ENCODE peak calls at places on chromosome X, in five cellular contexts. W is fibroblast of lung, B is heart left ventricle, I is SK-N-SH, O is right lobe of liver. N is an unnamed sample.

GRCh38 chrX:110394653-110395052 is 36.0 kb downstream of the RTL9 start:
- DNase-seq in W (peak; percentile 77), B (no peak), I (no peak), O (no peak), N (no peak)

GRCh38 chrX:150934453-150934852 is 36.0 kb upstream of the CD99L2 start:
- DNase-seq in W (peak; percentile 8), B (no peak), I (no peak), O (no peak), N (no peak)

GRCh38 chrX:121160987-121161386 is 113.6 kb downstream of the GLUD2 start:
- DNase-seq in W (no peak), B (no peak), I (no peak), O (no peak), N (no peak)

GRCh38 chrX:77451041-77451440 is 3.9 kb downstream of the FGF16 start:
- DNase-seq in W (peak; percentile 48), B (no peak), I (no peak), O (no peak), N (no peak)

GRCh38 chrX:16712825-16713155 is 321 bp upstream of the CTPS2 start:
- DNase-seq in W (no peak), B (peak; percentile 17), I (no peak), O (no peak), N (no peak)

GRCh38 chrX:139204903-139205667 is 325.5 kb upstream of the F9 start:
- DNase-seq in W (no peak), B (peak; percentile 19), I (peak; percentile 27), O (peak; percentile 56), N (no peak)

GRCh38 chrX:147340947-147341346 is 526.4 kb upstream of the CXorf51A start:
- DNase-seq in W (no peak), B (no peak), I (no peak), O (no peak), N (no peak)

GRCh38 chrX:3345281-3346081 is 971 bp downstream of the MXRA5 start:
- DNase-seq in W (peak; percentile 11), B (peak; percentile 80), I (peak; percentile 16), O (peak; percentile 74), N (no peak)

GRCh38 chrX:136835761-136836160 is 44.8 kb downstream of the RBMX start:
- DNase-seq in W (no peak), B (no peak), I (no peak), O (no peak), N (no peak)

GRCh38 chrX:46636223-46636622 is 62.7 kb downstream of the CHST7 start:
- DNase-seq in W (no peak), B (no peak), I (no peak), O (no peak), N (no peak)

GRCh38 chrX:42684062-42684461 is 93.9 kb downstream of the PPP1R2C start:
- DNase-seq in W (no peak), B (no peak), I (no peak), O (no peak), N (no peak)

GRCh38 chrX:77446840-77447239 is 349 bp upstream of the FGF16 start:
- DNase-seq in W (peak; percentile 31), B (no peak), I (no peak), O (peak; percentile 55), N (no peak)

GRCh38 chrX:118056870-118057269 is 59.7 kb downstream of the KLHL13 start:
- DNase-seq in W (no peak), B (no peak), I (no peak), O (no peak), N (no peak)

GRCh38 chrX:134669378-134670098 is 11.3 kb upstream of the PLAC1 start:
- DNase-seq in W (peak; percentile 81), B (peak; percentile 23), I (peak; percentile 23), O (no peak), N (no peak)

DNA sequence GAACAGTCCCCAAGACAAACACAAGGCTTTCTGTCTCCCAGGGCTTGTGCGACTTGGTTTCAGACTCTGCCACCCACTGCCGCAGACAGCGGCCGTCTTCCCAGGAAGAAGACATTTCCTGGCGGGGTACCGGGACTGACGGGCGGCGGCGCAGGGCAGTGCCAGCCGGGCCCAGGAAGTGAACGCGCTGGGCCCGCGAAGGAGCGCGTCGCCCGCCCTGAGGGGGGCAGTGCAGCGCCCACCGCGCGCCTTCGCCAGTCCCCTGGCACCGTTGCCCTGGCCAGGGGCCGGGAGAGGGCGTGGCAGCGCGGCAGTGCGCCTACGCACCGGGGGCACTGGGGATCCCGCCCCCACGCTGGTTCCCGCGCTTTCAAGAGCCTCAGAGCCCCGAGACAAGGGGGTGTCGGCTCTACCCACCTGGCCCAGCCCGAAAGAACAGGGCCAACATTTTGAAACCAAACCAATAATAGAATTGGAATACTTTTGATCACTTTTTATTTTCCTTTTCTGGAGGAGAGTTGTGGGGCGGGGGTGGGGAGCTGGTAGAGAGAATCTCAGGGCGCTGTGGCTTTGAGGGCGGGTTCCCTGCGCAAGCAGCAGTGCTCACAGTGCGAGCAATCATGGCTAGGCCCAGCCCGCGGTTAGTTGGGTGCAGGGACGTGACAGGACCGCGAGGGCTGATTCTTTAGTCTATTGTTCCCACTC is 23.6 kb upstream of the APLN start:
- DNase-seq in W (peak; percentile 13), B (peak; percentile 44), I (peak; percentile 62), O (peak; percentile 56), N (peak; percentile 78)
- TF ChIP-seq CTCF in W (no peak), B (peak; percentile 39), I (peak; percentile 15), O (peak; percentile 32), N (peak; percentile 38)

GRCh38 chrX:119062750-119063374 is 9.9 kb upstream of the CT47C1 start:
- DNase-seq in W (peak; percentile 2), B (no peak), I (no peak), O (no peak), N (no peak)
- H3K4me1 ChIP-seq in W (no peaks in the 10 kb centered on the region), B (no peaks in the 10 kb centered on the region), I (no peaks in the 10 kb centered on the region), O (no peaks in the 10 kb centered on the region), N (no peaks in the 10 kb centered on the region)

GRCh38 chrX:48902776-48903175 is 5.0 kb downstream of the PQBP1 start:
- DNase-seq in W (no peak), B (no peak), I (no peak), O (no peak), N (no peak)

GRCh38 chrX:48904180-48904579 is 6.5 kb downstream of the PQBP1 start:
- DNase-seq in W (no peak), B (no peak), I (no peak), O (no peak), N (no peak)

GRCh38 chrX:48903290-48903689 is 5.6 kb downstream of the PQBP1 start:
- DNase-seq in W (no peak), B (no peak), I (no peak), O (no peak), N (no peak)

GRCh38 chrX:48901069-48901468 is 3.3 kb downstream of the PQBP1 start:
- DNase-seq in W (no peak), B (no peak), I (no peak), O (no peak), N (no peak)

DNA sequence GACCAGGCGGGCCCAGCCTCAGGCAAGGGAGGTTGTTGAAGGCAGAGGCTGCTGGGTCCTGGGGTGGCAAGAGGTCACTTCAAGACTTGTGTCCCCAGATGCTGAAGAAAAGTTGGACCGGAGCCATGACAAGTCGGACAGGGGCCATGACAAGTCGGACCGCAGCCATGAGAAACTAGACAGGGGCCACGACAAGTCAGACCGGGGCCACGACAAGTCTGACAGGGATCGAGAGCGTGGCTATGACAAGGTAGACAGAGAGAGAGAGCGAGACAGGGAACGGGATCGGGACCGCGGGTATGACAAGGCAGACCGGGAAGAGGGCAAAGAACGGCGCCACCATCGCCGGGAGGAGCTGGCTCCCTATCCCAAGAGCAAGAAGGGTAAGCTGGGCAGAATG is 4.4 kb downstream of the PQBP1 start:
- DNase-seq in W (no peak), B (no peak), I (no peak), O (no peak), N (no peak)
- H3K36me3 ChIP-seq in W (peaks cover 11% of the 10 kb centered on the region), B (peaks cover 48% of the 10 kb centered on the region), I (peaks cover 4% of the 10 kb centered on the region), O (peaks cover 4% of the 10 kb centered on the region), N (peaks cover 19% of the 10 kb centered on the region)

DNA sequence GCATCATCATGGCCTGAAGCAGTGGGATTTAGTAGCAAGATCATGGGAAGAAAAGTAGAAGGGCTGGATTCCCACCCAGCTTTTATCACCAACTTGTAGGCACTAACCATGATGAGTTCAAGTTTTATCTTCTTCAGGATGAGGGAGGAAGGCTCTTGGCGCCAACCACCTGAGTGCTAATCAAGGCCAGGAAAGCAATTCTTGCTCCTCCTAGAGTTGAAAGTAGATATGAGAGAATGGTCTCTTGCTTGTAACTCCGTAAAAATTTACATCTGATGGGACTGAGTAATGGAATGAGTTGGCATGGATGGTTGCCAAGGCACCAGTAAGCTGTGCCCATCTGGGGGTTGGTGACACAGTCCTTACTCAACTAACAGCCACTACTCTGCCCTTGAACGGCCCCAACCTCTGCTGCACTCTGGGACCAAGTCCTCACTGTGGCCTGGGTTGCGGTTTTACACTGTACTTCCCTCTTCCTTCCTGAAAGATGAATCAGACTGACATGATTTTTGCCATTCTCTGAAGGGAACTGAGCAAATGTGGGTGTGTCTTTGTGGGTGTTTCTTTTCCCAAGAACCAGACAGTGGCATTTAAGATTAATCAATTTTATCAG is 39.4 kb upstream of the NDP start:
- DNase-seq in W (peak; percentile 65), B (peak; percentile 20), I (no peak), O (no peak), N (peak; percentile 75)
- TF ChIP-seq CTCF in W (no peak), B (no peak), I (peak; percentile 43), O (no peak), N (no peak)

GRCh38 chrX:155966876-155967275 is 30.6 kb upstream of the IL9R start:
- DNase-seq in W (no peak), B (no peak), I (peak; percentile 65), O (no peak), N (no peak)
- H3K4me1 ChIP-seq in W (no peaks in the 10 kb centered on the region), B (no peaks in the 10 kb centered on the region), I (no peaks in the 10 kb centered on the region), O (no peaks in the 10 kb centered on the region), N (no peaks in the 10 kb centered on the region)

N was measured in ascending aorta.